ENCODE peak calls at places on chromosome 7, in nine cellular contexts. One of them, this sample, is unnamed.

GRCh38 chr7:38335490-38336135 is 62.2 kb upstream of the TARP start:
- DNase-seq in thoracic aorta: peak; percentile 11
- DNase-seq in upper lobe of left lung: peak; percentile 59
- DNase-seq in left ventricle myocardium inferior: peak; percentile 80
- DNase-seq in CD8-positive, alpha-beta T cell: peak; percentile 81
- DNase-seq in kidney epithelial cell: peak; percentile 43
- DNase-seq in fibroblast of the aortic adventitia: peak; percentile 88
- DNase-seq in right lobe of liver: peak; percentile 85
- DNase-seq in A549: peak; percentile 56
- DNase-seq in this sample: peak; percentile 80

GRCh38 chr7:136687693-136688322 is 180.6 kb upstream of the CHRM2 start:
- DNase-seq in thoracic aorta: no peak
- DNase-seq in upper lobe of left lung: no peak
- DNase-seq in left ventricle myocardium inferior: no peak
- DNase-seq in CD8-positive, alpha-beta T cell: no peak
- DNase-seq in kidney epithelial cell: no peak
- DNase-seq in fibroblast of the aortic adventitia: peak; percentile 4
- DNase-seq in right lobe of liver: no peak
- DNase-seq in A549: peak; percentile 3
- DNase-seq in this sample: no peak

GRCh38 chr7:22572937-22573336 is 72.9 kb upstream of the STEAP1B start:
- DNase-seq in thoracic aorta: no peak
- DNase-seq in upper lobe of left lung: no peak
- DNase-seq in left ventricle myocardium inferior: no peak
- DNase-seq in CD8-positive, alpha-beta T cell: no peak
- DNase-seq in kidney epithelial cell: peak; percentile 85
- DNase-seq in fibroblast of the aortic adventitia: peak; percentile 60
- DNase-seq in right lobe of liver: no peak
- DNase-seq in A549: no peak
- DNase-seq in this sample: peak; percentile 89

GRCh38 chr7:99955247-99955646 is 20.6 kb downstream of the AZGP1 start:
- DNase-seq in thoracic aorta: no peak
- DNase-seq in upper lobe of left lung: no peak
- DNase-seq in left ventricle myocardium inferior: no peak
- DNase-seq in CD8-positive, alpha-beta T cell: no peak
- DNase-seq in kidney epithelial cell: no peak
- DNase-seq in fibroblast of the aortic adventitia: no peak
- DNase-seq in right lobe of liver: no peak
- DNase-seq in A549: no peak
- DNase-seq in this sample: no peak

GRCh38 chr7:139108256-139109187 is 998 bp downstream of the ZC3HAV1 start:
- DNase-seq in thoracic aorta: no peak
- DNase-seq in upper lobe of left lung: peak; percentile 86
- DNase-seq in left ventricle myocardium inferior: peak; percentile 27
- DNase-seq in CD8-positive, alpha-beta T cell: peak; percentile 33
- DNase-seq in kidney epithelial cell: no peak
- DNase-seq in fibroblast of the aortic adventitia: peak; percentile 30
- DNase-seq in right lobe of liver: peak; percentile 67
- DNase-seq in A549: peak; percentile 39
- DNase-seq in this sample: no peak

GRCh38 chr7:118662266-118662665 is 437.8 kb downstream of the ANKRD7 start:
- DNase-seq in thoracic aorta: no peak
- DNase-seq in upper lobe of left lung: no peak
- DNase-seq in left ventricle myocardium inferior: no peak
- DNase-seq in CD8-positive, alpha-beta T cell: no peak
- DNase-seq in kidney epithelial cell: no peak
- DNase-seq in fibroblast of the aortic adventitia: no peak
- DNase-seq in right lobe of liver: no peak
- DNase-seq in A549: no peak
- DNase-seq in this sample: no peak

GRCh38 chr7:27116019-27116411 is 13.5 kb upstream of the HOXA2 start:
- DNase-seq in thoracic aorta: no peak
- DNase-seq in upper lobe of left lung: no peak
- DNase-seq in left ventricle myocardium inferior: no peak
- DNase-seq in CD8-positive, alpha-beta T cell: no peak
- DNase-seq in kidney epithelial cell: no peak
- DNase-seq in fibroblast of the aortic adventitia: no peak
- DNase-seq in right lobe of liver: no peak
- DNase-seq in A549: no peak
- DNase-seq in this sample: no peak

GRCh38 chr7:134920026-134920758 is 66.1 kb upstream of the AGBL3 start:
- DNase-seq in thoracic aorta: no peak
- DNase-seq in upper lobe of left lung: no peak
- DNase-seq in left ventricle myocardium inferior: no peak
- DNase-seq in CD8-positive, alpha-beta T cell: no peak
- DNase-seq in kidney epithelial cell: no peak
- DNase-seq in fibroblast of the aortic adventitia: peak; percentile 92
- DNase-seq in right lobe of liver: no peak
- DNase-seq in A549: peak; percentile 38
- DNase-seq in this sample: peak; percentile 77

GRCh38 chr7:4645241-4645640 is 36.9 kb upstream of the FOXK1 start:
- DNase-seq in thoracic aorta: no peak
- DNase-seq in upper lobe of left lung: no peak
- DNase-seq in left ventricle myocardium inferior: no peak
- DNase-seq in CD8-positive, alpha-beta T cell: no peak
- DNase-seq in kidney epithelial cell: no peak
- DNase-seq in fibroblast of the aortic adventitia: peak; percentile 69
- DNase-seq in right lobe of liver: no peak
- DNase-seq in A549: no peak
- DNase-seq in this sample: peak; percentile 38

GRCh38 chr7:102985176-102985783 is 72.5 kb downstream of the LRRC17 start:
- DNase-seq in thoracic aorta: no peak
- DNase-seq in upper lobe of left lung: no peak
- DNase-seq in left ventricle myocardium inferior: no peak
- DNase-seq in CD8-positive, alpha-beta T cell: no peak
- DNase-seq in kidney epithelial cell: no peak
- DNase-seq in fibroblast of the aortic adventitia: peak; percentile 89
- DNase-seq in right lobe of liver: no peak
- DNase-seq in A549: no peak
- DNase-seq in this sample: peak; percentile 21

GRCh38 chr7:4470246-4470645 is 211.8 kb upstream of the FOXK1 start:
- DNase-seq in thoracic aorta: no peak
- DNase-seq in upper lobe of left lung: no peak
- DNase-seq in left ventricle myocardium inferior: no peak
- DNase-seq in CD8-positive, alpha-beta T cell: no peak
- DNase-seq in kidney epithelial cell: no peak
- DNase-seq in fibroblast of the aortic adventitia: no peak
- DNase-seq in right lobe of liver: no peak
- DNase-seq in A549: no peak
- DNase-seq in this sample: no peak

GRCh38 chr7:151115121-151115835 is 29.0 kb downstream of the AGAP3 start:
- DNase-seq in thoracic aorta: no peak
- DNase-seq in upper lobe of left lung: peak; percentile 89
- DNase-seq in left ventricle myocardium inferior: no peak
- DNase-seq in CD8-positive, alpha-beta T cell: no peak
- DNase-seq in kidney epithelial cell: no peak
- DNase-seq in fibroblast of the aortic adventitia: no peak
- DNase-seq in right lobe of liver: no peak
- DNase-seq in A549: no peak
- DNase-seq in this sample: no peak

GRCh38 chr7:110130669-110131068 is 960.3 kb upstream of the LRRN3 start:
- DNase-seq in thoracic aorta: no peak
- DNase-seq in upper lobe of left lung: no peak
- DNase-seq in left ventricle myocardium inferior: no peak
- DNase-seq in CD8-positive, alpha-beta T cell: no peak
- DNase-seq in kidney epithelial cell: no peak
- DNase-seq in fibroblast of the aortic adventitia: no peak
- DNase-seq in right lobe of liver: no peak
- DNase-seq in A549: no peak
- DNase-seq in this sample: no peak

GRCh38 chr7:27897001-27897400 is 157.0 kb downstream of the TAX1BP1 start:
- DNase-seq in thoracic aorta: no peak
- DNase-seq in upper lobe of left lung: no peak
- DNase-seq in left ventricle myocardium inferior: no peak
- DNase-seq in CD8-positive, alpha-beta T cell: no peak
- DNase-seq in kidney epithelial cell: no peak
- DNase-seq in fibroblast of the aortic adventitia: no peak
- DNase-seq in right lobe of liver: no peak
- DNase-seq in A549: no peak
- DNase-seq in this sample: no peak

DNA sequence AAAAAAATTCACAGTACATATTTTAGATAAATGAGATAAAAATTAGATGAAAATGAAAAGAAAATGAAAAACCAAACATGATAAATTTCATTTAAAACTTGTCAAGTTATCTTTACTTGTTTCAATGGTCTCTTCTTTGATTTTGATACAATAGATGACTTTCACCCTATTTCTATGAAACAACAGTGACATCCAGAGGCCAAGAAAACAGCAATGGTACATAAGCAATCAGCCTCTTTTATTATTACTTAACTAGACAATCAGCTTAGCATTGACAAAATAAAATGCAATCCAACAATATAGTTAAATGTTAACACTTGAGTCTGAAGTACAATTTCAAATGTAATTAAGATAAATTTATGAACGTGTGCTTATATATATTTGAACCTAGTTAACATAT is 74.8 kb upstream of the GPR37 start:
- DNase-seq in thoracic aorta: no peak
- DNase-seq in upper lobe of left lung: no peak
- DNase-seq in left ventricle myocardium inferior: no peak
- DNase-seq in CD8-positive, alpha-beta T cell: no peak
- DNase-seq in kidney epithelial cell: no peak
- DNase-seq in fibroblast of the aortic adventitia: no peak
- DNase-seq in right lobe of liver: no peak
- DNase-seq in A549: no peak
- DNase-seq in this sample: no peak
- TF ChIP-seq CTCF in thoracic aorta: no peak
- TF ChIP-seq CTCF in upper lobe of left lung: no peak
- TF ChIP-seq CTCF in left ventricle myocardium inferior: no peak
- TF ChIP-seq CTCF in CD8-positive, alpha-beta T cell: no peak
- TF ChIP-seq CTCF in kidney epithelial cell: no peak
- TF ChIP-seq CTCF in fibroblast of the aortic adventitia: no peak
- TF ChIP-seq CTCF in right lobe of liver: peak; percentile 16
- TF ChIP-seq CTCF in A549: peak; percentile 35
- TF ChIP-seq CTCF in this sample: no peak

DNA sequence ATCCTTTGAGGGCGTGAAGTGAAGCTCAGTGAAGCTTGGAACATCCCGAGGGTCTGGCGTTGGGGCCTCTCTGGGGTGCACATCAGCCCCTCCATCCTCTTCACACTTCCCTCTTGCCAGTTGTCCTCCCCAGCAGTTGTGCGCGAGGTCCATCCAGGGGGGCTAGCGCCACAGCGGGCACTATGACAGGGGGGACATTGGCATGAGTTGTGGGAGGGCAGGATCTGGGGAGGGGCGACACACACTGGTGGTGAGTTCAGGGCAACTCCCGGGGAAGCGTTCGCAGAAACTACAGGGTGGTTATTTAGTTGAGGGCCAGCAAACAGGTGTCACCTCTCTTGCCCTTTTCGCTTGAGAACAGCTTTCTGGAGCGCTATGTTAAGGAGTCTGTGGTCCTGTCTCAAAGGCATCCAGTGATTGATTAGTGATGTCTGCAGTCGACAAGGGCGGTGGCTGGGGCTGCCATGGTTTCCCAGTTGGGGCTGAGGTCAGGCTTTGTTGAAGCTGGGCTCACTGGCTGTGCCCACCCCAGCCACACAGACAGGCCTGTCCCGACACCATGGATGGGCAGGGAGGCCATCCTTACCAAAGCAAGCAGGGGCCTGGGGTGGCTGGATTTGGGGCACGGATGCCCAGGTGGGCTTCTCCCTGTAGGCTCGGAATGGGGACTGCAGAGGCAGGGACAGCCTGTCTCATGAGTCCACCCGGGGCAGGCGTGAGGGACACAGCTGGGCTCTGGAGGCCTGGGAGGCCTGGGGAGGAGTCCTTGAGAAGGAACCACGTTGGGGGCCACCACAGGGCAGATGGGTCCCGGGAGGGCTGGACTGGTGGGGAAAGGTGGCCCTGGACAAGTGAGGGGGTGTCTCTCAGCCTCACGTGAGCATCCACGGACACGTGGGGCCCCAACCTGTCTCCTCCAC is 59.4 kb downstream of the UNCX start:
- DNase-seq in thoracic aorta: no peak
- DNase-seq in upper lobe of left lung: peak; percentile 61
- DNase-seq in left ventricle myocardium inferior: no peak
- DNase-seq in CD8-positive, alpha-beta T cell: no peak
- DNase-seq in kidney epithelial cell: no peak
- DNase-seq in fibroblast of the aortic adventitia: no peak
- DNase-seq in right lobe of liver: peak; percentile 7
- DNase-seq in A549: no peak
- DNase-seq in this sample: no peak
- H3K4me3 ChIP-seq in thoracic aorta: no peak overlapping the region
- H3K4me3 ChIP-seq in upper lobe of left lung: no peak overlapping the region
- H3K4me3 ChIP-seq in left ventricle myocardium inferior: no peak overlapping the region
- H3K4me3 ChIP-seq in CD8-positive, alpha-beta T cell: no peak overlapping the region
- H3K4me3 ChIP-seq in kidney epithelial cell: no peak overlapping the region
- H3K4me3 ChIP-seq in fibroblast of the aortic adventitia: no peak overlapping the region
- H3K4me3 ChIP-seq in right lobe of liver: no peak overlapping the region
- H3K4me3 ChIP-seq in A549: no peak overlapping the region
- H3K4me3 ChIP-seq in this sample: no peak overlapping the region

DNA sequence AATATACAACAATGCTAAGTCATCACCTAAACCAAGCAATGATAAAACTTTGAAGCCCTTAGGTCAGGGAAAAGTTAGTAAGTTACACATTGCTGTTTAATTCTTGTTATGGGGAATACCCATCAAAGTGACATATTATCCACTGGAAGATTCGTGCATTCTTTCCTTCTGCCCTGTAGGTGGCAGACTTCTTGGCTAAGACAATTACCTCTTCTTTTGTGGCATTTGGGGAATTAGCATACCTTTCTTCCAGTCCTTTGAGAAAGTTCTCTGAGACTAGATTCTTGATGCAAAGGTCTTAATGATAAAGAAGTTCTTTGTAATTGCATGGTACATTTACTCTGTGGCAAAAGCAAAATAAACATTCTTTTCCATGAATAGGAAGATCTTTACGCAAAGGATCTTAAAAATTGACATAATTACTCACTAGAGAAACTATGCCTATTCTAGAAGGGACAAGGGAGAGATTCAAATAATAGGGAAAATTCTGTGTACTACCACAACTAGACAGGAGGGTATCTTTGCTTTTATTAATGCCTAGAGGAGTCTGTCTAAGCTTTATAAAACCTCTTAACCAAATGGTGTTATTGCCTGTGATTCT is 395.9 kb downstream of the GRM8 start:
- DNase-seq in thoracic aorta: no peak
- DNase-seq in upper lobe of left lung: no peak
- DNase-seq in left ventricle myocardium inferior: no peak
- DNase-seq in CD8-positive, alpha-beta T cell: no peak
- DNase-seq in kidney epithelial cell: no peak
- DNase-seq in fibroblast of the aortic adventitia: no peak
- DNase-seq in right lobe of liver: no peak
- DNase-seq in A549: no peak
- DNase-seq in this sample: no peak
- TF ChIP-seq CTCF in thoracic aorta: no peak
- TF ChIP-seq CTCF in upper lobe of left lung: peak; percentile 27
- TF ChIP-seq CTCF in left ventricle myocardium inferior: peak; percentile 55
- TF ChIP-seq CTCF in CD8-positive, alpha-beta T cell: peak; percentile 12
- TF ChIP-seq CTCF in kidney epithelial cell: peak; percentile 68
- TF ChIP-seq CTCF in fibroblast of the aortic adventitia: peak; percentile 40
- TF ChIP-seq CTCF in right lobe of liver: peak; percentile 64
- TF ChIP-seq CTCF in A549: peak; percentile 45
- TF ChIP-seq CTCF in this sample: peak; percentile 6

DNA sequence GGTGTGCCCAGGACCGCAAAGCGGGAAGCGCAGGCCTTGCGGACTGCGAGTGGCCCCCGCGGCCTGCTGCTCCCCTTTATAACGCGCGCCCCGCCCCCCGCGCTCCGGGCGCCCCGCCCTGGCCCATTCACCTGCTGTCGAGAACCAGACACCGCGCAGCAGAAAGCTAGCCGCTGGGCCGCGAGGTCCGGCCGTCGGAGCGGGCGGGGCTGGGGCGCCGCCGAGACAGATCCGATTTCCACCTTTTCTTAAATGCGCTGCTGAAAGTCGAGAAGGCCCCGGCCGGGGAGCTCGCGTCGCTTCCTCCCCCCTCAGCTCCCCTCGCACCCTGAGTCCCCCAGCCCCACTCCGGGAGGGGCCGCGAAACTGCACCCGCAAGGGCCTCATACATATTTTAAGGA is 170.3 kb downstream of the NRF1 start:
- DNase-seq in thoracic aorta: no peak
- DNase-seq in upper lobe of left lung: peak; percentile 89
- DNase-seq in left ventricle myocardium inferior: no peak
- DNase-seq in CD8-positive, alpha-beta T cell: no peak
- DNase-seq in kidney epithelial cell: no peak
- DNase-seq in fibroblast of the aortic adventitia: no peak
- DNase-seq in right lobe of liver: no peak
- DNase-seq in A549: no peak
- DNase-seq in this sample: no peak
- H3K4me3 ChIP-seq in thoracic aorta: peak overlapping the region; percentile 70
- H3K4me3 ChIP-seq in upper lobe of left lung: no peak overlapping the region
- H3K4me3 ChIP-seq in left ventricle myocardium inferior: peak overlapping the region; percentile 62
- H3K4me3 ChIP-seq in CD8-positive, alpha-beta T cell: peak overlapping the region; percentile 60
- H3K4me3 ChIP-seq in kidney epithelial cell: no peak overlapping the region
- H3K4me3 ChIP-seq in fibroblast of the aortic adventitia: no peak overlapping the region
- H3K4me3 ChIP-seq in right lobe of liver: no peak overlapping the region
- H3K4me3 ChIP-seq in A549: no peak overlapping the region
- H3K4me3 ChIP-seq in this sample: no peak overlapping the region

This sample was measured in AG04449.